ENCODE peak calls at places on chromosomes 13 and 19, in eight cellular contexts. Q, S, K, H, V, G, X and D are unnamed samples.

GRCh38 chr13:32669030-32669646 is 82.9 kb downstream of the PDS5B start:
- DNase-seq in V (no peak), X (no peak), H (peak; percentile 48), S (no peak), Q (peak; percentile 29), G (no peak), K (no peak), D (peak; percentile 18)

GRCh38 chr13:98766120-98766519 is 13.6 kb upstream of the SLC15A1 start:
- DNase-seq in H (no peak), K (no peak), V (no peak), Q (no peak), X (no peak), S (no peak), G (no peak), D (no peak)

GRCh38 chr19:17340871-17341357 is 3.6 kb downstream of the GTPBP3 start:
- DNase-seq in X (peak; percentile 43), G (no peak), Q (no peak), K (no peak), V (no peak), S (no peak), H (no peak), D (no peak)

GRCh38 chr19:58559275-58560006 is 1.0 kb upstream of the UBE2M start:
- DNase-seq in G (peak; percentile 77), Q (peak; percentile 94), X (peak; percentile 96), S (peak; percentile 95), K (peak; percentile 70), H (peak; percentile 97), V (peak; percentile 93), D (peak; percentile 91)

GRCh38 chr13:44930907-44931676 is 58.2 kb downstream of the NUFIP1 start:
- DNase-seq in X (peak; percentile 56), G (no peak), Q (no peak), K (no peak), H (no peak), S (no peak), V (no peak), D (no peak)

GRCh38 chr19:4910594-4911273 is 1.4 kb downstream of the UHRF1 start:
- DNase-seq in G (no peak), H (peak; percentile 45), X (no peak), V (no peak), S (peak; percentile 41), Q (no peak), K (peak; percentile 24), D (peak; percentile 54)

GRCh38 chr13:39877134-39877533 is 221.7 kb downstream of the COG6 start:
- DNase-seq in H (no peak), K (no peak), Q (no peak), X (no peak), S (no peak), G (no peak), V (no peak), D (no peak)

GRCh38 chr19:2171349-2172145 is 7.8 kb downstream of the DOT1L start:
- DNase-seq in X (no peak), S (no peak), K (peak; percentile 72), H (no peak), Q (no peak), G (peak; percentile 94), V (peak; percentile 60), D (peak; percentile 89)

GRCh38 chr19:50969413-50969760 is at the start of gene KLK6:
- DNase-seq in S (no peak), V (no peak), Q (no peak), X (no peak), G (no peak), K (no peak), H (no peak), D (no peak)

GRCh38 chr13:82963466-82963865 is 918.8 kb downstream of the SLITRK1 start:
- DNase-seq in K (no peak), G (no peak), H (no peak), S (no peak), Q (no peak), V (no peak), X (no peak), D (no peak)

GRCh38 chr13:49499889-49500660 is 4.3 kb downstream of the PHF11 start:
- DNase-seq in Q (peak; percentile 8), S (no peak), H (no peak), G (no peak), V (no peak), X (no peak), K (no peak), D (peak; percentile 18)

GRCh38 chr13:51714663-51715168 is 89.2 kb downstream of the DHRS12 start:
- DNase-seq in X (no peak), Q (peak; percentile 19), G (no peak), V (no peak), H (peak; percentile 42), K (no peak), S (no peak), D (peak; percentile 25)

GRCh38 chr19:8335343-8336071 is 7.6 kb downstream of the KANK3 start:
- DNase-seq in H (peak; percentile 66), V (no peak), S (no peak), Q (no peak), G (no peak), X (peak; percentile 41), K (no peak), D (peak; percentile 82)

GRCh38 chr13:44972956-44973581 is 16.2 kb downstream of the NUFIP1 start:
- DNase-seq in S (no peak), K (no peak), V (no peak), Q (no peak), H (peak; percentile 10), X (no peak), G (no peak), D (no peak)

GRCh38 chr13:39600766-39601165 is 2.2 kb downstream of the LHFPL6 start:
- DNase-seq in H (peak; percentile 2), K (no peak), V (no peak), G (no peak), X (no peak), S (no peak), Q (no peak), D (no peak)

GRCh38 chr13:113876341-113877148 is 12.7 kb upstream of the GAS6 start:
- DNase-seq in K (no peak), H (no peak), G (peak; percentile 0), V (no peak), S (no peak), Q (peak; percentile 4), X (no peak), D (no peak)

GRCh38 chr19:13847033-13847899 is 29.7 kb upstream of the NANOS3 start:
- DNase-seq in Q (peak; percentile 70), X (peak; percentile 98), H (peak; percentile 94), V (peak; percentile 95), K (peak; percentile 86), G (peak; percentile 91), S (peak; percentile 95), D (peak; percentile 85)
- TF ChIP-seq CTCF in Q (no peak), X (peak; percentile 18), H (no peak), V (peak; percentile 36), K (no peak), G (no peak), S (no peak), D (no peak)

GRCh38 chr19:18603255-18603957 is 3.2 kb downstream of the CRLF1 start:
- DNase-seq in G (no peak), V (no peak), Q (no peak), H (peak; percentile 38), S (no peak), X (no peak), K (no peak), D (peak; percentile 57)
- TF ChIP-seq CTCF in G (no peak), V (peak; percentile 9), Q (peak; percentile 18), H (peak; percentile 10), S (no peak), X (no peak), K (no peak), D (no peak)

GRCh38 chr13:41649659-41650058 is 192.3 kb downstream of the RGCC start:
- DNase-seq in Q (no peak), G (no peak), K (no peak), V (no peak), S (no peak), X (no peak), H (peak; percentile 22), D (no peak)
- TF ChIP-seq CTCF in Q (no peak), G (no peak), K (no peak), V (peak; percentile 20), S (peak; percentile 31), X (peak; percentile 18), H (no peak), D (no peak)

DNA sequence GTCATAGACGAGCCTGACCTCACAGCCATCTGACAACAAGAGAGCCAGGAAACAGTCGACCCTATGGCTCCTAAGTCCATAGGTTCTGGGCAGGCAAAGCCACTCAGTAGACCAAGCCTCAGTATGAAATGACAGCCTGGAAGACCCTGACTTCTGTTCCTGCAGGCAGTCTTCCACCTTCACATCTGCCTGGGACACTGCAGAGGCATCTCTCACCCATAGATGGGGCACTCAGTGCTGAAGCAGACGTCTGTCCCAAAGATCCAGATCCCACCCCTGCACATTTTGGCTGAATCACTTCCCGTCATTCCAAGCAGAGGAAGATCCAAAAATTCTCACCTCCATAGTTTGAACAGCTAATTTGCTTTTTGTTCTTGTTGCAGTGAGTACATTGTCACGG is 139.3 kb upstream of the ZNF507 start:
- DNase-seq in X (no peak), K (no peak), Q (no peak), H (no peak), G (no peak), V (no peak), S (no peak), D (no peak)
- TF ChIP-seq CTCF in X (no peak), K (no peak), Q (no peak), H (no peak), G (no peak), V (no peak), S (no peak), D (no peak)

DNA sequence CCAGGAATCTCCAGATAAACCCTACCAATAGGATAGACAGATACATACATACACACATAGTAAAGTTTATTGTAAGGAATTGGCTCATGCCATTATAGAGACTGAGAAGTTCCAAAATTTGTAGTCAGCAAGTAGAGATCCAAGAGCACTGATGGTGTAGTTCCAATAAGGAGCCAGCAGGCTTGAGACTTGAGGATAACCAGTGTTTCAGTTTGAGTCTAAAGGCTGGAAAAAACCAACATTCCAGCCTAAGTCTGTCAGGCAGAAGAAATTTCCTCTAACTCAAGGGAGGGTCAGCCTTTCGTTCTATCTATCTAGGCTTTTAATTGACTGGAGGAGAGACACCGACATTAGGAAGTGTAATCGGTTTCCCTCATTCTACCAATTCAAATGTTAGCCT is 110.2 kb upstream of the TSHZ3 start:
- DNase-seq in S (no peak), V (no peak), X (no peak), G (no peak), Q (no peak), K (no peak), H (no peak), D (no peak)
- TF ChIP-seq CTCF in S (no peak), V (no peak), X (no peak), G (no peak), Q (no peak), K (no peak), H (no peak), D (no peak)

GRCh38 chr13:52850396-52851152 is 2.1 kb upstream of the PCDH8 start:
- DNase-seq in Q (peak; percentile 74), V (peak; percentile 78), S (peak; percentile 61), H (peak; percentile 46), X (peak; percentile 85), K (peak; percentile 23), G (no peak), D (peak; percentile 80)
- TF ChIP-seq CTCF in Q (peak; percentile 12), V (no peak), S (no peak), H (no peak), X (no peak), K (no peak), G (no peak), D (no peak)

GRCh38 chr19:38229585-38230073 is 5.6 kb upstream of the DPF1 start:
- DNase-seq in H (peak; percentile 89), S (no peak), Q (peak; percentile 76), G (peak; percentile 58), X (peak; percentile 69), K (peak; percentile 53), V (no peak), D (peak; percentile 91)
- TF ChIP-seq CTCF in H (no peak), S (no peak), Q (no peak), G (no peak), X (no peak), K (no peak), V (no peak), D (no peak)